ENCODE peak calls at places on chromosomes 7 and 10, in nine cellular contexts. J is fibroblast of lung; Z is Peyer's patch; P is heart left ventricle; X is CD4-positive, CD25-positive, alpha-beta regulatory T cell; N is CD8-positive, alpha-beta memory T cell; E is brain microvascular endothelial cell; M is prostate gland; I is CD8-positive, alpha-beta T cell. T is an unnamed sample.

GRCh38 chr7:78473902-78474301 is 675.3 kb downstream of the PHTF2 start:
- DNase-seq in M (no peak), J (no peak), P (no peak), I (no peak), N (no peak), E (no peak), X (no peak), Z (no peak), T (no peak)

GRCh38 chr7:16753102-16753931 is at the start of gene TSPAN13:
- DNase-seq in J (peak; percentile 27), X (peak; percentile 73), P (peak; percentile 90), N (peak; percentile 35), M (peak; percentile 94), E (peak; percentile 68), I (peak; percentile 41), Z (peak; percentile 96), T (peak; percentile 68)

GRCh38 chr7:151868805-151869188 is 8.1 kb downstream of the PRKAG2 start:
- DNase-seq in E (no peak), Z (no peak), P (no peak), J (peak; percentile 17), I (no peak), N (no peak), M (no peak), X (no peak), T (no peak)

GRCh38 chr7:45145881-45146280 is 11.7 kb upstream of the RAMP3 start:
- DNase-seq in M (no peak), N (no peak), Z (peak; percentile 25), X (no peak), P (no peak), I (no peak), E (no peak), J (no peak), T (no peak)

GRCh38 chr10:91380873-91381561 is 29.1 kb upstream of the HECTD2 start:
- DNase-seq in P (no peak), J (no peak), I (no peak), Z (no peak), X (no peak), M (peak; percentile 61), N (no peak), E (no peak), T (no peak)

GRCh38 chr10:97766996-97767924 is 4.5 kb downstream of the SFRP5 start:
- DNase-seq in M (no peak), Z (no peak), E (no peak), P (peak; percentile 31), J (no peak), N (no peak), I (no peak), X (no peak), T (no peak)

GRCh38 chr7:32594965-32595364 is 99.7 kb downstream of the AVL9 start:
- DNase-seq in I (no peak), N (no peak), E (peak; percentile 6), J (no peak), Z (no peak), X (no peak), M (no peak), P (no peak), T (no peak)

GRCh38 chr7:34133983-34134782 is 228.8 kb downstream of the BMPER start:
- DNase-seq in J (peak; percentile 81), N (no peak), M (peak; percentile 85), I (no peak), P (peak; percentile 66), X (peak; percentile 5), E (peak; percentile 79), Z (no peak), T (peak; percentile 67)

GRCh38 chr7:44264221-44264956 is 61.0 kb downstream of the CAMK2B start:
- DNase-seq in X (no peak), Z (no peak), I (no peak), J (no peak), P (no peak), E (no peak), N (no peak), M (no peak), T (no peak)

GRCh38 chr7:17564678-17565209 is 266.3 kb downstream of the AHR start:
- DNase-seq in Z (no peak), E (peak; percentile 26), I (no peak), J (peak; percentile 84), X (no peak), N (no peak), M (no peak), P (no peak), T (no peak)

GRCh38 chr7:5472432-5473315 is 49.0 kb upstream of the TNRC18 start:
- DNase-seq in M (no peak), E (no peak), X (no peak), I (no peak), J (no peak), P (no peak), N (no peak), Z (no peak), T (no peak)

GRCh38 chr7:25831901-25832411 is 320.0 kb upstream of the NFE2L3 start:
- DNase-seq in N (no peak), M (no peak), Z (no peak), E (no peak), I (no peak), J (peak; percentile 78), P (no peak), X (no peak), T (no peak)

GRCh38 chr10:119167041-119167440 is 1.5 kb upstream of the SFXN4 start:
- DNase-seq in P (no peak), M (no peak), E (no peak), I (no peak), X (no peak), N (no peak), Z (no peak), J (no peak), T (no peak)

GRCh38 chr10:124306922-124307371 is 111.8 kb downstream of the OAT start:
- DNase-seq in X (no peak), I (no peak), J (no peak), E (no peak), Z (no peak), M (no peak), P (no peak), N (no peak), T (no peak)

GRCh38 chr7:30789334-30789711 is 18.1 kb downstream of the MINDY4 start:
- DNase-seq in E (peak; percentile 44), P (no peak), I (no peak), X (no peak), J (peak; percentile 82), M (no peak), Z (no peak), N (no peak), T (no peak)

GRCh38 chr10:124351481-124352220 is 67.1 kb downstream of the OAT start:
- DNase-seq in J (no peak), X (no peak), N (no peak), Z (no peak), E (no peak), P (no peak), M (no peak), I (no peak), T (no peak)

GRCh38 chr10:75544923-75545322 is 113.5 kb downstream of the LRMDA start:
- DNase-seq in Z (no peak), E (peak; percentile 27), P (no peak), J (no peak), X (no peak), N (no peak), I (no peak), M (no peak), T (no peak)

GRCh38 chr7:111958431-111958830 is 247.8 kb downstream of the DOCK4 start:
- DNase-seq in M (no peak), N (no peak), E (no peak), J (no peak), X (no peak), Z (no peak), P (no peak), I (no peak), T (no peak)

GRCh38 chr10:110208614-110209398 is 1.4 kb downstream of the MXI1 start:
- DNase-seq in J (peak; percentile 60), N (no peak), X (no peak), Z (peak; percentile 64), E (no peak), P (no peak), M (peak; percentile 24), I (peak; percentile 38), T (peak; percentile 56)

GRCh38 chr7:94422136-94422535 is 27.4 kb downstream of the COL1A2 start:
- DNase-seq in N (no peak), P (no peak), X (no peak), Z (no peak), I (no peak), M (no peak), J (no peak), E (no peak), T (no peak)

GRCh38 chr10:100995171-100995570 is 4.4 kb upstream of the LZTS2 start:
- DNase-seq in N (no peak), X (no peak), Z (no peak), M (no peak), J (no peak), P (no peak), E (no peak), I (no peak), T (no peak)
- H3K36me3 ChIP-seq in N (peaks cover 13% of the 10 kb centered on the region), X (peaks cover 19% of the 10 kb centered on the region), Z (no peaks in the 10 kb centered on the region), M (peaks cover 9% of the 10 kb centered on the region), J (peaks cover 12% of the 10 kb centered on the region), P (no peaks in the 10 kb centered on the region), E (peaks cover 28% of the 10 kb centered on the region), I (peaks cover 15% of the 10 kb centered on the region), T (no peaks in the 10 kb centered on the region)

GRCh38 chr7:1059200-1060091 is 15.1 kb downstream of the GPR146 start:
- DNase-seq in N (no peak), E (no peak), M (no peak), P (no peak), J (peak; percentile 24), X (no peak), I (no peak), Z (no peak), T (no peak)
- H3K36me3 ChIP-seq in N (no peaks in the 10 kb centered on the region), E (no peaks in the 10 kb centered on the region), M (no peaks in the 10 kb centered on the region), P (no peaks in the 10 kb centered on the region), J (peaks cover 1% of the 10 kb centered on the region), X (no peaks in the 10 kb centered on the region), I (no peaks in the 10 kb centered on the region), Z (no peaks in the 10 kb centered on the region), T (no peaks in the 10 kb centered on the region)

DNA sequence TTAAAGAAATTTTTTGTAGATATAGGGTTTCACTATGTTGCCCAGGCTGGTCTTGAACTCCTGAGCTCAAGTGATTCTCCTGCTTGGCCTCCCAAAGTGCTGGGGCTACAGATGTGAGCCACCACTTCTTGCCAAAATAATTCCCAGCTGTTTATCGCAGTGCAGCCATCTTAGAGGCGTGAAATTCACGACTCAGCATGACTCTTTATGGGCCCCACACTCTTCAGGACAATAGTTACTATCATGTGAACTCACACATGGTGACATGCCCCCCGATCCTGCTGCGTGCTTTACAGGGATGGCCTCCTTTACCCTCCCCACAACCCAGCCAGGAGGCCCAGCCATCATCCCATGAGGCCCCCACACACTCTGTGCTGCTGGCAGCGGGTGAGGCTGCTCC is 4.6 kb downstream of the COX19 start:
- DNase-seq in N (no peak), J (no peak), E (no peak), X (no peak), Z (no peak), P (no peak), I (no peak), M (no peak), T (no peak)
- H3K36me3 ChIP-seq in N (peaks cover 39% of the 10 kb centered on the region), J (peaks cover 21% of the 10 kb centered on the region), E (peaks cover 56% of the 10 kb centered on the region), X (peaks cover 61% of the 10 kb centered on the region), Z (no peaks in the 10 kb centered on the region), P (peaks cover 3% of the 10 kb centered on the region), I (peaks cover 49% of the 10 kb centered on the region), M (no peaks in the 10 kb centered on the region), T (no peaks in the 10 kb centered on the region)

DNA sequence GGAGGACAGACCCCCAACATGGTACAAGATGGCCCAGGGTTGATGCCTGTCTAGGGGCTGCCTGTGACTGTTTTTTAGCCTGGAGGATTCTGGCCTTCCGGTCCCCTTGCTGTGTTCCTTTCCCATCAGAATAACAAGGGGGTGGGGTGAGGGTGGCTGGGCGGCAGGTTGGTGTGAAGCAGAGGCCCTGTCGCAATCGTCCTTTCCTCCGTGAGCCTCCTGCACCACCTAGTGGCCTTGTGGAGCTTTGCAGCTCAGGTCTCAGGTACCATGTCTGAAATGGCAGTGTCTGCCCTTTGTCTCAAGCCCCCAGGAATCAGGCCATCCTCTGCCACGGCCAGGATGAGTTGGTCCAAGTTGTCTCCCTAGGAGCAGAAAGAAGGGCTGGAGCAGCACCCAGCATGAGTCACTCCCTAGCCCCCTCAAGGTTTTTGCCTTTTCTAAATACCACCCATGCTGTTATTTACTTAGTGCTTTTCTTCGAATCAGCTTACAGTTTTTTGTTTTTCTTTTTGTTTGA is 24.2 kb downstream of the TACR2 start:
- DNase-seq in M (peak; percentile 90), I (peak; percentile 80), E (peak; percentile 64), X (peak; percentile 90), P (peak; percentile 88), J (peak; percentile 82), N (peak; percentile 71), Z (peak; percentile 84), T (peak; percentile 93)
- H3K36me3 ChIP-seq in M (peaks cover 13% of the 10 kb centered on the region), I (peaks cover 14% of the 10 kb centered on the region), E (peaks cover 32% of the 10 kb centered on the region), X (peaks cover 65% of the 10 kb centered on the region), P (peaks cover 3% of the 10 kb centered on the region), J (peaks cover 9% of the 10 kb centered on the region), N (peaks cover 38% of the 10 kb centered on the region), Z (no peaks in the 10 kb centered on the region), T (peaks cover 13% of the 10 kb centered on the region)